ENCODE peak calls at places on chromosome 6, in nine cellular contexts. One of them, this sample, is unnamed.

GRCh38 chr6:140078552-140079126 is 704.2 kb upstream of the CITED2 start:
- DNase-seq in HuH-7: no peak
- DNase-seq in NCI-H1436: no peak
- DNase-seq in amygdala: no peak
- DNase-seq in GM04503: peak; percentile 97
- DNase-seq in upper lobe of right lung: no peak
- DNase-seq in EL: peak; percentile 96
- DNase-seq in ecto neural progenitor cell: no peak
- DNase-seq in endothelial cell: no peak
- DNase-seq in this sample: no peak

GRCh38 chr6:132598473-132598872 is 8.9 kb upstream of the TAAR5 start:
- DNase-seq in upper lobe of right lung: no peak
- DNase-seq in endothelial cell: peak; percentile 7
- DNase-seq in EL: peak; percentile 3
- DNase-seq in GM04503: no peak
- DNase-seq in ecto neural progenitor cell: peak; percentile 47
- DNase-seq in NCI-H1436: no peak
- DNase-seq in HuH-7: peak; percentile 51
- DNase-seq in amygdala: no peak
- DNase-seq in this sample: no peak

GRCh38 chr6:23454090-23454998 is 671.7 kb upstream of the NRSN1 start:
- DNase-seq in NCI-H1436: no peak
- DNase-seq in EL: peak; percentile 31
- DNase-seq in ecto neural progenitor cell: no peak
- DNase-seq in GM04503: no peak
- DNase-seq in amygdala: no peak
- DNase-seq in upper lobe of right lung: no peak
- DNase-seq in endothelial cell: no peak
- DNase-seq in HuH-7: no peak
- DNase-seq in this sample: no peak

GRCh38 chr6:144402750-144403149 is 117.6 kb downstream of the UTRN start:
- DNase-seq in NCI-H1436: no peak
- DNase-seq in GM04503: no peak
- DNase-seq in EL: no peak
- DNase-seq in upper lobe of right lung: no peak
- DNase-seq in ecto neural progenitor cell: no peak
- DNase-seq in amygdala: no peak
- DNase-seq in endothelial cell: no peak
- DNase-seq in HuH-7: no peak
- DNase-seq in this sample: no peak

GRCh38 chr6:111870054-111870750 is 3.0 kb downstream of the FYN start:
- DNase-seq in ecto neural progenitor cell: no peak
- DNase-seq in HuH-7: peak; percentile 35
- DNase-seq in amygdala: no peak
- DNase-seq in upper lobe of right lung: no peak
- DNase-seq in GM04503: no peak
- DNase-seq in EL: no peak
- DNase-seq in endothelial cell: no peak
- DNase-seq in NCI-H1436: no peak
- DNase-seq in this sample: no peak

GRCh38 chr6:99073223-99073622 is 125.5 kb upstream of the FBXL4 start:
- DNase-seq in EL: no peak
- DNase-seq in upper lobe of right lung: no peak
- DNase-seq in NCI-H1436: no peak
- DNase-seq in endothelial cell: no peak
- DNase-seq in ecto neural progenitor cell: no peak
- DNase-seq in GM04503: no peak
- DNase-seq in HuH-7: no peak
- DNase-seq in amygdala: no peak
- DNase-seq in this sample: no peak

GRCh38 chr6:44608175-44608574 is 220.7 kb downstream of the CDC5L start:
- DNase-seq in GM04503: no peak
- DNase-seq in amygdala: no peak
- DNase-seq in HuH-7: no peak
- DNase-seq in endothelial cell: no peak
- DNase-seq in NCI-H1436: no peak
- DNase-seq in upper lobe of right lung: no peak
- DNase-seq in ecto neural progenitor cell: no peak
- DNase-seq in EL: no peak
- DNase-seq in this sample: no peak

GRCh38 chr6:169861431-169862045 is 110.1 kb downstream of the ERMARD start:
- DNase-seq in GM04503: no peak
- DNase-seq in upper lobe of right lung: no peak
- DNase-seq in EL: no peak
- DNase-seq in endothelial cell: no peak
- DNase-seq in HuH-7: no peak
- DNase-seq in ecto neural progenitor cell: no peak
- DNase-seq in amygdala: no peak
- DNase-seq in NCI-H1436: no peak
- DNase-seq in this sample: no peak

GRCh38 chr6:33623895-33624381 is 2.8 kb downstream of the ITPR3 start:
- DNase-seq in HuH-7: no peak
- DNase-seq in EL: no peak
- DNase-seq in upper lobe of right lung: no peak
- DNase-seq in NCI-H1436: peak; percentile 36
- DNase-seq in ecto neural progenitor cell: no peak
- DNase-seq in GM04503: no peak
- DNase-seq in endothelial cell: no peak
- DNase-seq in amygdala: no peak
- DNase-seq in this sample: no peak

GRCh38 chr6:26457407-26457795 is 354 bp upstream of the BTN2A1 start:
- DNase-seq in HuH-7: peak; percentile 5
- DNase-seq in upper lobe of right lung: no peak
- DNase-seq in ecto neural progenitor cell: peak; percentile 63
- DNase-seq in NCI-H1436: peak; percentile 41
- DNase-seq in GM04503: no peak
- DNase-seq in endothelial cell: peak; percentile 31
- DNase-seq in amygdala: peak; percentile 68
- DNase-seq in EL: no peak
- DNase-seq in this sample: peak; percentile 19

GRCh38 chr6:82588020-82588419 is 224.4 kb downstream of the TPBG start:
- DNase-seq in ecto neural progenitor cell: no peak
- DNase-seq in upper lobe of right lung: no peak
- DNase-seq in HuH-7: no peak
- DNase-seq in amygdala: no peak
- DNase-seq in NCI-H1436: no peak
- DNase-seq in endothelial cell: no peak
- DNase-seq in GM04503: no peak
- DNase-seq in EL: no peak
- DNase-seq in this sample: no peak

GRCh38 chr6:42911171-42912021 is 4.5 kb upstream of the PTCRA start:
- DNase-seq in GM04503: no peak
- DNase-seq in upper lobe of right lung: no peak
- DNase-seq in EL: no peak
- DNase-seq in amygdala: no peak
- DNase-seq in NCI-H1436: no peak
- DNase-seq in ecto neural progenitor cell: peak; percentile 82
- DNase-seq in endothelial cell: peak; percentile 55
- DNase-seq in HuH-7: peak; percentile 51
- DNase-seq in this sample: no peak

This sample was measured in COR-L47.